ENCODE peak calls at places on chromosome 20, in nine cellular contexts. M is kidney, B is BJ, Y is spleen, G is K562, A is BE2C, W is stomach, Q is breast epithelium, Z is fibroblast of pulmonary artery. S is an unnamed sample.

GRCh38 chr20:48295966-48296421 is 510.7 kb upstream of the SULF2 start:
- DNase-seq in M (no peak), B (peak; percentile 41), Y (no peak), G (no peak), A (no peak), W (no peak), Q (no peak), Z (peak; percentile 76), S (no peak)

GRCh38 chr20:31823360-31824124 is 4.4 kb downstream of the MYLK2 start:
- DNase-seq in M (no peak), B (no peak), Y (no peak), G (no peak), A (no peak), W (no peak), Q (no peak), Z (no peak), S (no peak)

GRCh38 chr20:43972692-43973091 is 58.0 kb downstream of the TOX2 start:
- DNase-seq in M (no peak), B (no peak), Y (no peak), G (no peak), A (no peak), W (no peak), Q (no peak), Z (no peak), S (no peak)

GRCh38 chr20:25136643-25137559 is 55.0 kb upstream of the VSX1 start:
- DNase-seq in M (no peak), B (peak; percentile 46), Y (no peak), G (peak; percentile 5), A (no peak), W (no peak), Q (peak; percentile 56), Z (peak; percentile 85), S (peak; percentile 78)

GRCh38 chr20:25195962-25196700 is 619 bp downstream of the ENTPD6 start:
- DNase-seq in M (peak; percentile 87), B (no peak), Y (no peak), G (peak; percentile 11), A (peak; percentile 54), W (peak; percentile 62), Q (peak; percentile 56), Z (no peak), S (no peak)

GRCh38 chr20:346640-347316 is at the start of gene NRSN2:
- DNase-seq in M (peak; percentile 91), B (no peak), Y (peak; percentile 87), G (peak; percentile 73), A (peak; percentile 72), W (peak; percentile 60), Q (peak; percentile 32), Z (peak; percentile 66), S (no peak)

GRCh38 chr20:3651204-3651970 is 11.8 kb downstream of the GFRA4 start:
- DNase-seq in M (no peak), B (no peak), Y (no peak), G (no peak), A (no peak), W (peak; percentile 19), Q (no peak), Z (no peak), S (no peak)

GRCh38 chr20:45993197-45993951 is 15.3 kb upstream of the MMP9 start:
- DNase-seq in M (peak; percentile 85), B (no peak), Y (no peak), G (no peak), A (peak; percentile 41), W (peak; percentile 52), Q (peak; percentile 70), Z (peak; percentile 22), S (no peak)

DNA sequence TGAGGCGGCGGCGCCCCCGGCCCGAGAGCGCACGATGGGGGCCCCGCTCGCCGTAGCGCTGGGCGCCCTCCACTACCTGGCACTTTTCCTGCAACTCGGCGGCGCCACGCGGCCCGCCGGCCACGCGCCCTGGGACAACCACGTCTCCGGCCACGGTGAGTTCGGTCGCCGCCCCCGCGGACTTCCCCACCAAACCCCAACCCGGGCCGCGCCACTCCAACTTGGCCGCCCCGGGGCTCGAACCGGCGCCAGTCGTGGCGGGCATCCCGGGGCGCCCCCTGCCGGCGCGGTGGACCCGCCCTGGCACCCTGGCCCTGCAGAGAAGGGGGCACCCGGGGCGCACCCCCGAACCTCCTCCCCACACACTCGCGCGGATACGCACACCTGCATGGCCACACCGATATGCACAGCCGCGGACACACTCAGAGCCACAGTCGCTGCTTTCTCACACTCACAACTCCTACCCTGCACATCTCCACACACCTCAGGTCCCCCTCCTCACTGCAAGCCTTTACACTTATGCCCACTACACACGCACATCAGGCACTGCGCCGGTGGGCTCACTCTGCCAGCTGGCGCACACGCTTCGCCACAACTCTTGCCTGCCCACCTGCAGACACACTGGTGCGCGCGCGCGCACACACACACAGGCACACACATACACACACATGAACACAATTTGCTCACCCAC is 535 bp downstream of the VSTM2L start:
- DNase-seq in M (no peak), B (no peak), Y (no peak), G (no peak), A (no peak), W (no peak), Q (no peak), Z (no peak), S (no peak)
- TF ChIP-seq CTCF in M (no peak), B (peak; percentile 14), Y (no peak), G (peak; percentile 33), A (no peak), W (no peak), Q (no peak), Z (no peak), S (peak; percentile 28)

GRCh38 chr20:41050361-41051019 is 21.9 kb downstream of the TOP1 start:
- DNase-seq in M (no peak), B (peak; percentile 50), Y (no peak), G (peak; percentile 84), A (no peak), W (no peak), Q (no peak), Z (peak; percentile 68), S (no peak)
- H3K4me3 ChIP-seq in M (no peak overlapping the region), B (no peak overlapping the region), Y (no peak overlapping the region), G (peak overlapping the region; percentile 7), A (no peak overlapping the region), W (no peak overlapping the region), Q (no peak overlapping the region), Z (no peak overlapping the region), S (no peak overlapping the region)

GRCh38 chr20:2340823-2341222 is 39.9 kb upstream of the TGM6 start:
- DNase-seq in M (no peak), B (no peak), Y (no peak), G (no peak), A (no peak), W (no peak), Q (no peak), Z (no peak), S (no peak)

GRCh38 chr20:2338702-2339101 is 42.0 kb upstream of the TGM6 start:
- DNase-seq in M (no peak), B (no peak), Y (no peak), G (no peak), A (no peak), W (no peak), Q (no peak), Z (no peak), S (no peak)

GRCh38 chr20:2342243-2342642 is 38.5 kb upstream of the TGM6 start:
- DNase-seq in M (no peak), B (no peak), Y (no peak), G (no peak), A (no peak), W (no peak), Q (no peak), Z (no peak), S (no peak)

GRCh38 chr20:2341336-2341735 is 39.4 kb upstream of the TGM6 start:
- DNase-seq in M (no peak), B (no peak), Y (no peak), G (no peak), A (no peak), W (no peak), Q (no peak), Z (no peak), S (no peak)

DNA sequence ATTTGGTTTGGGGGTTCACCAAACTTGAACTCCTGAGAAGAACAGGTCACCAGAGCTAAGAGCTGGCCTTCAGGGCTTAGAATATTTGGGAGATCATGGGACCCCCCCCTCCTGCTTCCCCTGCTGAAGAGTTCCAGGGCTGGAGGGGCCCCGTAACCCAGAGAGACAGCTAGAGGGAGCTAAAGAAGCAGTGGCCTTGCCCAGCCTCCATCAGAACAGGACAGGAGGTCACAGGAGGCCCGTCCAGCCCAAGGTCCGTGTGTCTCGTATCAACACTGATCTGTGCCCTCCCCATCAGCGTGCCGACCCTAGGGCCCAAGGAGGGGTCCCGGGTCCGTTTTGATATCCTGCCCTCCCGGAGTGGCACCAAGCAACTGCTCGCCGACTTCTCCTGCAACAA is 40.6 kb upstream of the TGM6 start:
- DNase-seq in M (no peak), B (no peak), Y (no peak), G (no peak), A (no peak), W (no peak), Q (no peak), Z (no peak), S (no peak)
- TF ChIP-seq CTCF in M (no peak), B (no peak), Y (no peak), G (no peak), A (no peak), W (no peak), Q (no peak), Z (no peak), S (no peak)

GRCh38 chr20:62222266-62222850 is 2.3 kb upstream of the HRH3 start:
- DNase-seq in M (no peak), B (no peak), Y (no peak), G (no peak), A (no peak), W (no peak), Q (no peak), Z (no peak), S (no peak)

GRCh38 chr20:62219101-62219991 is 732 bp downstream of the HRH3 start:
- DNase-seq in M (no peak), B (no peak), Y (no peak), G (no peak), A (peak; percentile 53), W (no peak), Q (no peak), Z (no peak), S (no peak)

GRCh38 chr20:62217913-62218773 is 1.9 kb downstream of the HRH3 start:
- DNase-seq in M (no peak), B (no peak), Y (no peak), G (no peak), A (no peak), W (no peak), Q (no peak), Z (no peak), S (no peak)

GRCh38 chr20:62220666-62221568 is 839 bp upstream of the HRH3 start:
- DNase-seq in M (no peak), B (no peak), Y (no peak), G (no peak), A (no peak), W (no peak), Q (no peak), Z (no peak), S (no peak)

DNA sequence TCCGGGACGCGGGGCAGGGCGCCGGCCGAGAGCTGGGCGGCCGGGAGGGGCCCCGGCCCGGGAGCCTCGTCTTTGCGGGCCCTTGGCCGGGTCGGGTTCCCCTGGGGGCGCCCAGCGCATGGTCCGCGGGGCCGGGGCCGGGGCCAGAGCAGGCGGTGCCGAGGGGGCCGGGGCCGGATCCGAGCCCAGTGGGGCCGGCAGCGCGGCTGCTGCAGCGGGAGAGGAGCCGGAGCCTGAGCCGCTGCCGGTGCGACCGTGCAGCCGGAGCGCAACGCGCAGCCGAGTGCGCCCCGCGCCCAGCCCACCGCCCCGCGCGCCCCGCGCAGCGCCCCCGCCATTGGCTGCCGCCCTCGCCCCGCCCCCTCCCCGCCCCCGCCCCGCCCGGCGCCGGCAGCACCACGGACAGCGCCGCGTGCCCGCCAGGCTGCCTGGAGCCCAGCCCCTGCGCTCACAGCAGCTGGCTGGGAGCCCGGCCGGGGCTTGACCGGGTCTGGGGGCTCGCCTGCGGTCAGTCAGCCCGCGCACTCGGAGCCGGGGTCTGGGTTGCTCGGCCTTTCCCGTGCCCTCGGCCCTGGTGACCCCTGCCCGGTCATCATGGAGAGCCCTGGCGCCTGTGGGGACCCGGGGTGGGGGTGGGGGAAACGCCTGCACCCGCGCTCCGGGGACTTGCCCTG is at the start of gene HRH3:
- DNase-seq in M (no peak), B (no peak), Y (peak; percentile 85), G (peak; percentile 63), A (peak; percentile 81), W (peak; percentile 53), Q (no peak), Z (peak; percentile 26), S (no peak)
- H3K4me3 ChIP-seq in M (no peak within 1 kb of the TSS), B (no peak within 1 kb of the TSS), Y (peak within 1 kb of the TSS; percentile 42), G (no peak within 1 kb of the TSS), A (peak within 1 kb of the TSS; percentile 66), W (peak within 1 kb of the TSS; percentile 38), Q (peak within 1 kb of the TSS; percentile 44), Z (no peak within 1 kb of the TSS), S (peak within 1 kb of the TSS; percentile 5)

S was measured in astrocyte of the cerebellum.